ENCODE peak calls at places on chromosome 14, in five cellular contexts. M is adrenal gland, X is IMR-90, N is lower leg skin, K is sigmoid colon. C is an unnamed sample.

GRCh38 chr14:68491793-68492192 is 301.1 kb downstream of the ZFP36L1 start:
- DNase-seq in M (no peak), N (no peak), X (no peak), K (no peak), C (no peak)

GRCh38 chr14:68047910-68048309 is 228.3 kb downstream of the RAD51B start:
- DNase-seq in M (no peak), N (no peak), K (no peak), X (peak), C (no peak)

GRCh38 chr14:105485720-105486332 is 860 bp upstream of the CRIP1 start:
- DNase-seq in K (no peak), N (peak), X (no peak), M (no peak), C (no peak)

GRCh38 chr14:22588419-22589095 is 467 bp downstream of the DAD1 start:
- DNase-seq in X (no peak), K (no peak), M (no peak), N (no peak), C (no peak)

GRCh38 chr14:105930572-105930971 is 404.2 kb downstream of the TMEM121 start:
- DNase-seq in M (no peak), K (peak), N (no peak), X (no peak), C (no peak)

GRCh38 chr14:37834275-37834674 is 238.8 kb downstream of the TTC6 start:
- DNase-seq in M (no peak), K (no peak), N (no peak), X (no peak), C (no peak)

GRCh38 chr14:51929156-51929555 is 60.2 kb upstream of the RTRAF start:
- DNase-seq in M (no peak), X (peak), N (no peak), K (no peak), C (no peak)

GRCh38 chr14:51513933-51514332 is 137.8 kb upstream of the FRMD6 start:
- DNase-seq in M (no peak), K (no peak), X (no peak), N (no peak), C (no peak)

GRCh38 chr14:71439247-71439646 is 493.0 kb upstream of the RGS6 start:
- DNase-seq in X (peak), M (no peak), K (no peak), N (no peak), C (no peak)

GRCh38 chr14:55129428-55130193 is 559 bp downstream of the LGALS3 start:
- DNase-seq in N (peak), M (peak), X (peak), K (peak), C (peak)

GRCh38 chr14:95522116-95522515 is 5.7 kb upstream of the SYNE3 start:
- DNase-seq in K (no peak), N (no peak), X (no peak), M (no peak), C (no peak)

GRCh38 chr14:42163136-42163535 is 556.5 kb downstream of the LRFN5 start:
- DNase-seq in M (no peak), K (no peak), X (no peak), N (no peak), C (no peak)

GRCh38 chr14:49946320-49947141 is 53.6 kb downstream of the ARF6 start:
- DNase-seq in M (peak), X (peak), K (no peak), N (no peak), C (peak)

GRCh38 chr14:104926619-104927431 is 2.1 kb downstream of the PLD4 start:
- DNase-seq in K (no peak), M (no peak), N (no peak), X (no peak), C (no peak)

GRCh38 chr14:64112859-64113258 is 181.3 kb downstream of the ESR2 start:
- DNase-seq in X (no peak), K (no peak), M (no peak), N (no peak), C (peak)

GRCh38 chr14:47276931-47277330 is 398.5 kb downstream of the MDGA2 start:
- DNase-seq in N (no peak), X (no peak), M (no peak), K (no peak), C (no peak)

GRCh38 chr14:33282811-33283210 is 344.1 kb downstream of the NPAS3 start:
- DNase-seq in M (no peak), X (no peak), K (no peak), N (no peak), C (no peak)

GRCh38 chr14:33287204-33287603 is 348.5 kb downstream of the NPAS3 start:
- DNase-seq in X (no peak), K (no peak), M (no peak), N (no peak), C (no peak)

GRCh38 chr14:33280646-33281045 is 342.0 kb downstream of the NPAS3 start:
- DNase-seq in X (no peak), K (no peak), N (no peak), M (peak), C (no peak)

GRCh38 chr14:33282181-33282580 is 343.5 kb downstream of the NPAS3 start:
- DNase-seq in K (no peak), X (no peak), M (no peak), N (no peak), C (no peak)

DNA sequence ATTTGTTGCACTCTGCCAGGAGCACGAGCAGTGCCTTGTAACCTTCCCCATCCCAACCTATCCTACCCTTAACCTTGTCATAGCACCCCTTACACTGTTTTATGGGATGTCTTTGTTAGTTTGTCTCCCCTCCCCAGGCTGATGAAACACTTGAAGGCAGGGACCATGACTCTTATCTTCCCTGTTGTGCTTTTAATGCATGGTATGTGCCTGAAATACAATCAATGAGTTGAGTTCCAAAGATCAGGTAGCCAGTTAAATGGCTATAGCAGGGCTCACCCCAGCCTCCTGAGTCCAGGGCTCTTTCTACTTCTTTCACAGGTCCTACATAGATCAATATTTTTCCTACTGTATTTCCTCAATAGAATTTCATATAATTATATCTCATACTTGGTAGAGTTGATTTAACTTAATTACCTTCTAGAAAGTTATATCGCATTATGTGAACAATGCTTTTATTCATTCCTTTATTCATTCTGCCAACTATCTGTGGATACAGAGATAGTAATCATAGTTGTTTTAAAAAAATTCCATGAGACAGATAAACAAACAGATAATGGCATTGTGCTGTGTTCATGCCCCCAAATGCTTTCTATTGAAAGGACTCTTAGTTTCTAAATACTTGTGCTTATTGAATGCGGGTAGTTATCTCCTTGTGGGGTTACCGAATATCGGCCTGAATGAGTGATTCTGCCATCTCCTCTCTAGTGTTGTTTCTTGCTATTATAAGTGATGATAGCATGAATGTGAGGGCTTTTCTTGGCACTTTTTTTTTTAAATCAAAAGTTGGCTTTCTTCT is 347.4 kb downstream of the NPAS3 start:
- DNase-seq in M (no peak), X (no peak), K (no peak), N (no peak), C (no peak)
- TF ChIP-seq POLR2A in M (no peak), X (no peak), K (no peak), N (no peak), C (no peak)

DNA sequence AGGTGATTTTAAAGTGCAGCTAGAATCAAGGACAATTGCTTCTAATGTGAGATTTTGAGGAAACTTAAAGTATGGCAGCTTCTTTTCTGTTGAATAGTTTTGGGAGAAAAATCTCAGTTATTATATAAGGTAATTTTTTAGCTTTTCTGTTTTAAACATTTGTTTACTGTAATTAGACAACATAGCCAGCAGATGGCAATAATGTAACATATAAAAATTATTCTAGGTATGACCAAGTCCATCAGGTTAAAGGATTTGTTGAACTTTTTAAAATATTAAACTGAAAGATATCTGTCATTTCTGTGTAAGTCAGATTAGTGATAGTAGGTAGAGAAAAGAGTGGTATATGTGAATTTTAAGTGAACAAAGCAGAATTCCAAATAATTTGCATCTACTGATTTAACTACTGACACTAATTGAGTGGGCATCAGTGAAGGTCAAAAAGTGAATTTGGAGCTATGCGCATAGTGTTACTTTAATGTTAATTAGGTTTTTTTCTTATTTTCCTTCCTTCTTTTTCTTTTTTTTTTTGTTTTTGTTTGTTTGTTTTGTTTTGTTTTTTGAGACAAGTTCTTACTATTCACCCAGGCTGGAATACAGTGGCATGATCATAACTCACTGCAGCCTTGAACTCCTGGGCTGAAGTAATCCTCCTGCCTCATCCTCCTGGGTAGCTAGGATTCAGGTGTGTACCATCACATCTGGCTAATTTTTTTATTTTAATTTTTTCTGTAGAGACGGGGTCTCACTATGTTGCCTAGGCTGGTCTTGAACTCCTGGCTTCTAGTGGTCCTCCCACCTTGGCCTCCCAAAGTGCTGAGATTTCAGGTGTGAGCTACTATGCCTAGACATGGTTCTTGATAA is 18.6 kb downstream of the PRORP start:
- DNase-seq in K (no peak), N (no peak), M (no peak), X (peak), C (no peak)
- TF ChIP-seq CTCF in K (no peak), N (no peak), M (peak), X (peak), C (peak)

GRCh38 chr14:35911097-35911496 is 85.0 kb downstream of the BRMS1L start:
- DNase-seq in N (no peak), X (no peak), M (no peak), K (no peak), C (no peak)
- TF ChIP-seq POLR2A in N (no peak), X (no peak), M (no peak), K (no peak), C (no peak)

DNA sequence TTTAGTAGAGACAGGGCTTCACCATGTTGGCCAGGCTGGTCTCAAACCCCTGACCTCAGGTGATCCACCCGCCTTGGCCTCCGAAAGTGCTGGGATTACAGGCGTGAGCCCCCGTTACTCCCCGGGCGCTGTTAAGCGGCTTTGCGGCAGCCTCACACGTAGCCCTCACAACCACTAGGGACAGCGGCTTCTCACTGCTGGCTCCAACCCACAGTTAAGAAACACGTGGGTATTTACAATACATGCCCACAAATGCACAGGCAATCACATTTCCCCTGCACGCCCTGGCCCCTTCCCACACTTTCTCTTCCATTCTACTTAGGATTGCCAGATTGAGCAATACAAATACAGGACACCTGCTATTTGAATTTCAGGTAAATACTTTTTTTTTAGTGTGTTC is 37.0 kb upstream of the EIF5 start:
- DNase-seq in X (no peak), N (no peak), M (no peak), K (peak), C (no peak)
- TF ChIP-seq CTCF in X (no peak), N (no peak), M (no peak), K (no peak), C (no peak)

GRCh38 chr14:69773571-69774276 is 6.8 kb downstream of the SRSF5 start:
- DNase-seq in X (no peak), M (no peak), N (no peak), K (no peak), C (no peak)

GRCh38 chr14:69780092-69780491 is 13.2 kb downstream of the SRSF5 start:
- DNase-seq in N (no peak), M (no peak), X (no peak), K (no peak), C (no peak)

GRCh38 chr14:69779088-69779487 is 12.1 kb downstream of the SRSF5 start:
- DNase-seq in M (no peak), K (no peak), X (no peak), N (no peak), C (no peak)

GRCh38 chr14:69775012-69775411 is 8.1 kb downstream of the SRSF5 start:
- DNase-seq in K (no peak), X (no peak), N (no peak), M (no peak), C (no peak)

DNA sequence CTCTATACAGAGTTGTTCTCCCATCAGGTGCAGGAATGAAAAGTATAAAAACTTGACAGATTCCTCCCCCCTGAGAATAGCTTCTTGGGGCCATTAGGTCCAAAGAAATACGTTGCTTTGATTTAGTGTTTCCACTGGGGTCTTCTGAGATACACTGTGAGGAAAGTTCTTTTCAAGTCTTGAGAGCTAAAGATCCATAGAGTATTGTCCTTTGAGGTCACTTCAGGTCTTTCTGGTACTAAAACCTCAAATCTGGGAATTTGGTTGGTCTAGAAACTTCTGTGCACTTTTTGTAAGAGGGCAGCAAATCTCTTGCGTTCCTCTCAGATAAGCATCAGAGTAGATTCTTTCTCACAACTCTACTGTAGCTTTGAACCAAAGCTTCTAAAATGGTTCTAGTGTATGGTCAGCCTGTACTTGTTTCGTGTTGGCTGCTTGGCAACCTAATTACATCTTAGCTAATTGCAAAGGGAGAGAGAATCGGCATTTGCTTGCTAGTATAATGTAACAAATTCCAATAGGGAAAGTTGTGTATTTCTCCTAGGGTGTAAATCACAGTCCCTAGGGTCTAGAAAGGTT is 10.0 kb downstream of the SRSF5 start:
- DNase-seq in X (no peak), N (no peak), K (no peak), M (no peak), C (no peak)
- TF ChIP-seq POLR2A in X (no peak), N (no peak), K (no peak), M (no peak), C (no peak)

GRCh38 chr14:83969998-83970397 is 1559.9 kb upstream of the FLRT2 start:
- DNase-seq in N (no peak), X (no peak), K (no peak), M (no peak), C (no peak)
- TF ChIP-seq CTCF in N (no peak), X (no peak), K (no peak), M (no peak), C (no peak)